ENCODE peak calls at places on chromosomes 5 and 9, in four cellular contexts. Q is gastrocnemius medialis, B is astrocyte, W is neuronal stem cell. F is an unnamed sample. For H3K27me3, the result is how much of the 10 kb centered on the place peaks cover.

GRCh38 chr5:179836225-179837019 is 15.7 kb downstream of the SQSTM1 start:
- DNase-seq in B (peak), W (no peak), Q (peak), F (no peak)

GRCh38 chr5:138504799-138505198 is 38.2 kb downstream of the ETF1 start:
- DNase-seq in W (no peak), Q (no peak), B (no peak), F (peak)

GRCh38 chr9:105141448-105142101 is 102.9 kb upstream of the SLC44A1 start:
- DNase-seq in W (no peak), Q (no peak), B (no peak), F (no peak)

GRCh38 chr9:2778816-2779215 is 61.5 kb downstream of the KCNV2 start:
- DNase-seq in B (no peak), Q (no peak), W (no peak), F (no peak)

GRCh38 chr9:127537014-127537413 is 75.1 kb upstream of the STXBP1 start:
- DNase-seq in W (no peak), B (no peak), Q (no peak), F (no peak)

GRCh38 chr9:91727316-91727861 is 222.6 kb downstream of the ROR2 start:
- DNase-seq in B (no peak), Q (no peak), W (peak), F (no peak)

GRCh38 chr9:132802121-132802795 is 75.8 kb downstream of the AK8 start:
- DNase-seq in B (no peak), W (no peak), Q (no peak), F (no peak)

GRCh38 chr5:17213938-17214337 is 3.5 kb upstream of the BASP1 start:
- DNase-seq in Q (no peak), B (no peak), W (no peak), F (no peak)

GRCh38 chr5:3277590-3278196 is 317.9 kb upstream of the IRX1 start:
- DNase-seq in Q (no peak), B (no peak), W (peak), F (no peak)

GRCh38 chr9:127569819-127570401 is 42.2 kb upstream of the STXBP1 start:
- DNase-seq in Q (no peak), W (no peak), B (no peak), F (no peak)

GRCh38 chr5:93017854-93018253 is 563.2 kb downstream of the NR2F1-AS1 start:
- DNase-seq in W (no peak), B (peak), Q (no peak), F (no peak)

GRCh38 chr9:115808108-115808507 is 345.5 kb upstream of the PAPPA start:
- DNase-seq in W (no peak), B (peak), Q (no peak), F (no peak)

GRCh38 chr5:56326116-56326515 is 93.0 kb upstream of the ANKRD55 start:
- DNase-seq in W (no peak), Q (no peak), B (no peak), F (no peak)

GRCh38 chr5:67934976-67935375 is 280.6 kb upstream of the PIK3R1 start:
- DNase-seq in W (no peak), B (no peak), Q (no peak), F (no peak)

GRCh38 chr5:133265257-133265656 is 213.4 kb downstream of the HSPA4 start:
- DNase-seq in W (no peak), Q (no peak), B (no peak), F (no peak)

GRCh38 chr9:95182854-95183563 is 134.5 kb downstream of the FANCC start:
- DNase-seq in B (no peak), W (no peak), Q (no peak), F (no peak)

GRCh38 chr9:125932012-125932411 is 184.8 kb downstream of the PBX3 start:
- DNase-seq in B (peak), Q (no peak), W (no peak), F (peak)
- H3K4me3 ChIP-seq in B (no peak), Q (no peak), W (no peak), F (no peak)

DNA sequence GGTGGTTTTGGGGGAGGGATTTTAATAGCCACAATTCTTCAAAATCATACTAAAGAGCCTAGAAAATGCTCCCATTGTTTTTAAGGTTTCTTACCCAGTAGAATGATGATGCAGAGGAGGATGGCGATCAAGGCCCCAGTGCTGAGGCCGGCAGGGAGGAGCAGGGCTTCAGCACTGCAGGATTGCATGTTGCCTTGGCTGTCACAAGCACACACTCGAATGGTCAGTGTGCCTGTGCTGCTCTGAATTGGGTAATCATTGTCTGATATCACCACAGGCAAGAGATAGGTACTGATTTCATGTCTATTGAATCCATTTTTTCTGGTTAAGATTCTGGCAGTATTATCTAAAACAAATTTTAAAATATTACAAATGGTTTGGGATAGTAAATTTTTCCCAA is 153.3 kb downstream of the CDH10 start:
- DNase-seq in Q (no peak), W (no peak), B (no peak), F (no peak)
- H3K27me3 ChIP-seq in Q (under half), W (under half), B (under half), F (under half)

GRCh38 chr5:154408806-154409205 is 37.0 kb upstream of the SAP30L start:
- DNase-seq in B (no peak), Q (no peak), W (no peak), F (no peak)

GRCh38 chr5:154405078-154405792 is 40.6 kb upstream of the SAP30L start:
- DNase-seq in W (peak), B (peak), Q (peak), F (peak)

GRCh38 chr5:154409230-154409840 is 36.5 kb upstream of the SAP30L start:
- DNase-seq in B (no peak), W (no peak), Q (peak), F (no peak)

GRCh38 chr5:154406231-154406630 is 39.6 kb upstream of the SAP30L start:
- DNase-seq in B (peak), W (no peak), Q (no peak), F (no peak)

GRCh38 chr5:154406826-154407225 is 39.0 kb upstream of the SAP30L start:
- DNase-seq in B (no peak), Q (no peak), W (no peak), F (no peak)
- H3K27ac ChIP-seq in B (no peak), Q (no peak), W (no peak), F (no peak)

DNA sequence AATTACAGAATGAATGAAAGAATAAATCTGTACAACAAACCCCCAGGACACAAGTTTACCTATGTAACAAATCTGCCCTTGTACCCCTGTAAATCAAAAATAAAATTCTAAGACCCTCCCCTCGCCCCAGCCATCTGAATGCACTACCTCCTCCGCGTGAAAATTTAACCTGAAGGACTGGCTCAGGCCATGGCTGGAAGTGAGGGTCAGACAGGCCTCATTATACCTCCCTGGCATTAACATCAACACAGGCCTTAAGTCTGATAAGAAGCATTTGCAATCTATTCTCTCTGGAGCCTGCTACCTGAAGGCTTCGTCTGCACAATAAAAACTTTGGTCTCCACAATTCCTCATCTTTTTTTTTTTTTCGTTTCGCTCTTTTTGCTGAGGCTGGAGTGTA is 48.7 kb upstream of the TTC39B start:
- DNase-seq in Q (no peak), B (no peak), W (no peak), F (no peak)
- H3K4me3 ChIP-seq in Q (no peak), B (no peak), W (no peak), F (no peak)

GRCh38 chr9:37002413-37003217 is 31.5 kb downstream of the PAX5 start:
- DNase-seq in Q (no peak), W (no peak), B (no peak), F (no peak)

GRCh38 chr9:37001461-37001860 is 32.6 kb downstream of the PAX5 start:
- DNase-seq in Q (no peak), B (no peak), W (no peak), F (no peak)

GRCh38 chr9:37002036-37002412 is 32.0 kb downstream of the PAX5 start:
- DNase-seq in W (no peak), B (no peak), Q (no peak), F (no peak)

GRCh38 chr9:36997414-36997813 is 36.7 kb downstream of the PAX5 start:
- DNase-seq in B (peak), W (no peak), Q (no peak), F (no peak)

GRCh38 chr9:36999728-37000333 is 34.2 kb downstream of the PAX5 start:
- DNase-seq in Q (no peak), B (no peak), W (no peak), F (no peak)
- H3K27me3 ChIP-seq in Q (under half), B (half or more), W (under half), F (half or more)

DNA sequence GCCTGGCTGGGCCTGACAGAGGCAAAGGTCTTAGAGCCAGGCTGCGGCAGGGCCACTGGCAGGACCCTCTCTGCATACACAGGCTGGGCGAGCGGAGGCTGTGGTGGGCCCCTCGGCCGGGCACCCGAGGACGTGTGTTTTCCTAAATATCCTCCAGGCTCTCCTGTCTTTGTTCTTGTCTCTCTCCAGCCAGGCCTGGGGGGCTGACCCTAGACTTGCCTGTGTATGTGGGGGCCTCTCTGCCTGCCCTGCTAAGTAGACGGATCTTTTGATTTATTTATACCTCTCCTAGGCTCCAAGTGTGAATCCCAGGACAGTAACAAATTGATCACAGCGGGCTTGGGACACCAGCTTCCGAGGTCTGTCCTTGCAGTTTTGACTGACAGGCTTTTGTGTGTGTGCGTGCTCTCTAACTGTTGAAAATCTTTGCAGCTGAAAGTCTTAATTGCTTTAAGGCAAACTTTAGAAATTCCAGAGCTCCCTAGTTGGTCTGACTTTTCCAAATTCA is 1.1 kb downstream of the NEK6 start:
- DNase-seq in B (no peak), W (no peak), Q (no peak), F (no peak)
- H3K27ac ChIP-seq in B (peak), W (peak), Q (peak), F (peak)

F was measured in heart right ventricle.